ENCODE peak calls at places on chromosomes 16 and 17, in eight cellular contexts. O is heart left ventricle, X is fibroblast of the aortic adventitia, K is lung, M is A549, J is GM12864, Y is fibroblast of lung, L is OCI-LY7. S is an unnamed sample.
A peak's percentile ranks its signal among the peaks of the same experiment; 100 is the strongest.

GRCh38 chr17:74442670-74443515 is 11.0 kb downstream of the GPRC5C start:
- DNase-seq in Y (no peak), K (peak; percentile 83), J (no peak), X (peak; percentile 22), M (peak; percentile 66), O (peak; percentile 90), L (peak; percentile 88), S (peak; percentile 91)

GRCh38 chr17:81549031-81549557 is 3.1 kb downstream of the FAAP100 start:
- DNase-seq in Y (no peak), X (no peak), M (no peak), L (no peak), O (no peak), J (no peak), K (no peak), S (no peak)

GRCh38 chr17:37607637-37608368 is 1.4 kb downstream of the SYNRG start:
- DNase-seq in X (no peak), M (no peak), Y (no peak), K (no peak), L (peak; percentile 88), J (peak; percentile 43), O (no peak), S (no peak)

GRCh38 chr16:89017956-89018604 is 41.1 kb upstream of the CBFA2T3 start:
- DNase-seq in L (no peak), K (no peak), M (no peak), Y (peak; percentile 14), X (no peak), O (no peak), J (no peak), S (no peak)

GRCh38 chr16:3965306-3965705 is 84.8 kb upstream of the CREBBP start:
- DNase-seq in J (no peak), O (no peak), K (no peak), L (no peak), X (no peak), M (no peak), Y (no peak), S (no peak)

GRCh38 chr16:64679976-64680375 is 441.9 kb downstream of the CDH11 start:
- DNase-seq in M (no peak), K (no peak), L (no peak), Y (no peak), O (no peak), J (no peak), X (no peak), S (no peak)

GRCh38 chr17:45310380-45311324 is 6.2 kb downstream of the MAP3K14 start:
- DNase-seq in K (no peak), M (no peak), O (no peak), L (no peak), Y (peak; percentile 41), J (no peak), X (peak; percentile 58), S (peak; percentile 59)

GRCh38 chr16:19844945-19845641 is 39.6 kb downstream of the GPRC5B start:
- DNase-seq in L (no peak), J (no peak), Y (peak; percentile 87), M (peak; percentile 43), X (peak; percentile 72), O (no peak), K (no peak), S (no peak)

GRCh38 chr17:55730808-55731207 is 8.1 kb upstream of the TMEM100 start:
- DNase-seq in X (no peak), Y (no peak), M (no peak), L (no peak), K (no peak), J (no peak), O (no peak), S (no peak)

GRCh38 chr16:2482181-2483107 is 7.5 kb downstream of the TBC1D24 start:
- DNase-seq in M (no peak), O (no peak), Y (peak; percentile 53), X (peak; percentile 64), K (no peak), J (no peak), L (no peak), S (peak; percentile 71)

GRCh38 chr16:30183961-30184429 is 593 bp downstream of the CORO1A start:
- DNase-seq in K (peak; percentile 57), X (no peak), M (no peak), J (no peak), O (peak; percentile 37), L (peak; percentile 88), Y (no peak), S (no peak)

GRCh38 chr17:59093145-59093701 is 13.5 kb downstream of the TRIM37 start:
- DNase-seq in J (no peak), X (no peak), K (no peak), O (no peak), Y (no peak), M (no peak), L (no peak), S (no peak)

GRCh38 chr16:72967941-72968340 is 80.0 kb downstream of the ZFHX3 start:
- DNase-seq in J (no peak), Y (no peak), K (no peak), O (no peak), X (no peak), L (no peak), M (no peak), S (no peak)

GRCh38 chr17:17924131-17924856 is 47.9 kb downstream of the TOM1L2 start:
- DNase-seq in K (no peak), J (no peak), X (no peak), M (no peak), L (no peak), O (no peak), Y (peak; percentile 63), S (no peak)

GRCh38 chr17:83125515-83126274 is 46.3 kb downstream of the METRNL start:
- DNase-seq in J (no peak), L (peak; percentile 59), Y (no peak), O (no peak), M (no peak), X (no peak), K (no peak), S (peak; percentile 73)

GRCh38 chr17:82302991-82303943 is 14.1 kb downstream of the CD7 start:
- DNase-seq in L (no peak), J (no peak), X (no peak), O (no peak), K (no peak), Y (no peak), M (no peak), S (no peak)

GRCh38 chr16:84689126-84689525 is 10.7 kb upstream of the USP10 start:
- DNase-seq in L (no peak), X (peak; percentile 74), Y (peak; percentile 95), J (no peak), O (no peak), K (no peak), M (no peak), S (no peak)

GRCh38 chr16:31134625-31135534 is 647 bp downstream of the PRSS8 start:
- DNase-seq in Y (no peak), K (peak; percentile 64), J (no peak), L (no peak), M (no peak), X (no peak), O (no peak), S (no peak)

GRCh38 chr17:40547079-40547784 is 18.0 kb downstream of the CCR7 start:
- DNase-seq in O (no peak), L (peak; percentile 88), J (no peak), K (peak; percentile 35), Y (no peak), M (no peak), X (no peak), S (peak; percentile 12)

GRCh38 chr17:54996441-54996840 is 27.9 kb downstream of the STXBP4 start:
- DNase-seq in L (no peak), M (no peak), Y (no peak), O (no peak), J (no peak), X (no peak), K (no peak), S (no peak)

GRCh38 chr16:69581297-69581696 is 15.5 kb downstream of the NFAT5 start:
- DNase-seq in O (no peak), Y (no peak), J (no peak), X (no peak), K (no peak), M (no peak), L (no peak), S (no peak)

GRCh38 chr17:63695889-63696288 is 4.0 kb downstream of the LIMD2 start:
- DNase-seq in K (no peak), O (no peak), Y (no peak), X (no peak), J (no peak), L (no peak), M (no peak), S (no peak)
- H3K4me3 ChIP-seq in K (no peak overlapping the region), O (no peak overlapping the region), Y (no peak overlapping the region), X (no peak overlapping the region), J (no peak overlapping the region), L (no peak overlapping the region), M (no peak overlapping the region), S (no peak overlapping the region)

GRCh38 chr17:50420419-50421112 is 5.5 kb upstream of the ACSF2 start:
- DNase-seq in K (no peak), L (no peak), Y (no peak), X (peak; percentile 55), M (no peak), O (no peak), J (no peak), S (no peak)
- H3K4me3 ChIP-seq in K (no peak overlapping the region), L (peak overlapping the region; percentile 53), Y (no peak overlapping the region), X (no peak overlapping the region), M (no peak overlapping the region), O (peak overlapping the region; percentile 49), J (no peak overlapping the region), S (no peak overlapping the region)

DNA sequence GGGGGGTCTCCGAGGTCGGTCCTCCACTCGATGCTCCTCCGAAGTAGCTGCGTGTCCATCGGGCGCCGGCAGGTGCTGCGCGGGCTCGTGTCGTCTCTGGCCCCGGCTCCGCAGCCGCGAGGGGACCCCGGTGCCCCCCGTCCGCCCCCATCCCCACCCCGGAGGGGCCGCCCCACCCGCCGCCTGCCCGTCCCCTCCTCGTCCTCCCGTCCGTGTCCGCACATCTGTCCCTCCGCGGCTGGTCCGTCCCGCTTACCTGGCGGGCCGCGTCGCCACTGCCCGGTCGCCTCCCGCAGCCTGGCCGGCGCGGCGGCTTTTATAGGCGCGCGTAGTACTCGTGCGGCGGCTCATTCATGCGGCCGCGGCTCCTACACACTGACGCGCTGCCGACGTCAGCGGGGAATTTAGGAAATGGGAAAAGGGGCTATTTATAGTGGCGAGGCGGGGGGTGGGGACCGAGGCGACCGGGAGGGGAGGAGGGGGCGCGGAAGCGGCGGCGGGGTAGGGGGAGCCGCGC is 4.0 kb upstream of the HIC1 start:
- DNase-seq in O (no peak), X (no peak), L (no peak), J (no peak), Y (peak; percentile 68), M (peak; percentile 58), K (no peak), S (no peak)
- H3K4me3 ChIP-seq in O (peak overlapping the region; percentile 67), X (peak overlapping the region; percentile 48), L (peak overlapping the region; percentile 63), J (peak overlapping the region; percentile 57), Y (peak overlapping the region; percentile 69), M (peak overlapping the region; percentile 70), K (no peak overlapping the region), S (peak overlapping the region; percentile 75)

DNA sequence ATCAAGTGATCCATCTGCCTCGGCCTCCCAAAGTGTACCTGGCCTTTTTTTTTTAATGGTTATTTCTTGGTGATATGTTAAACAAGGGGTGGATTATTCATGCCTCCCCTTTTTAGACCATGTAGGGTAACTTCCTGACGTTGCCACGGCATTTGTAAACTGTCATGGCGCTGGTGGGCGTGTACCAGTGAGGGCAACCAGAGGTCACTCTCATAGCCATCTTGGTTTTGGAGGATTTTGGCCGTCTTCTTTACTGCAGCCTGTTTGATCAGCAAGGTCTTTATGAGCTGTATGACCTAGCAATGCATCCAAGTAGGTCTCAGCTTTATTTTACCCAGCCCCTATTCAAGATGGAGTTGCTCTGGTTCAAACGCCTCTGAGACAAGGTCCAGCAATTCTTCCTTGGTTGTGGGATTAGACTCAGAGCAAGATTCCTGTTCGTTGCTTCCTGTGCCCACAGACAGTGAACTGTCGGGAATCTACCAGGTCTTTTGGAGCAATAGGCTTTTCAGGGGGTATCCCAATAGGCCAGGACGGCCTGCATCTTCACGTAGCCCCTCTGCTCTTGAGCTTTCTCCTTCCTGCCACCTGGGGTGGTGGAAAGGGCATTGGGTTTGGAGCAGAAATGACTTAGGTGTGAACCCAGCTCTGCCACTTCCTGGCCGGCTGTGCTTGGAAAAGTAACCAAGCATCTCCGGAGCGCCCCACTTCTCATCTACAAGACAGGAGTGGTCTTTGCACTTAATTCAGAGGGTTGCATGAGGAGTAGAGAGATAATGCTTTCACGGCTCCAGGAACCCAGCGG is 52.9 kb upstream of the SEC14L1 start:
- DNase-seq in Y (no peak), X (no peak), K (no peak), J (no peak), L (no peak), M (no peak), O (no peak), S (no peak)
- H3K4me3 ChIP-seq in Y (peak overlapping the region; percentile 83), X (peak overlapping the region; percentile 79), K (no peak overlapping the region), J (peak overlapping the region; percentile 69), L (peak overlapping the region; percentile 83), M (peak overlapping the region; percentile 99), O (peak overlapping the region; percentile 73), S (peak overlapping the region; percentile 68)